ENCODE peak calls at places on chromosomes 7 and 10, in four cellular contexts. Q is adrenal gland, K is upper lobe of left lung, P is body of pancreas. U is an unnamed sample.
A peak's percentile ranks its signal among the peaks of the same experiment; 100 is the strongest.

GRCh38 chr7:25318077-25318476 is 89.8 kb upstream of the NPVF start:
- DNase-seq in Q (no peak), P (no peak), K (no peak), U (no peak)

GRCh38 chr10:46542567-46543323 is 13.7 kb downstream of the GPRIN2 start:
- DNase-seq in K (peak; percentile 20), P (no peak), Q (peak; percentile 12), U (no peak)

GRCh38 chr7:33719059-33719581 is 186.2 kb upstream of the BMPER start:
- DNase-seq in P (no peak), K (no peak), Q (peak; percentile 18), U (no peak)

GRCh38 chr7:131608112-131608498 is 51.7 kb upstream of the PODXL start:
- DNase-seq in Q (no peak), P (no peak), K (no peak), U (no peak)

GRCh38 chr10:60511823-60512222 is 122.1 kb upstream of the ANK3 start:
- DNase-seq in Q (no peak), K (no peak), P (no peak), U (no peak)

GRCh38 chr10:58963101-58963534 is 213.3 kb upstream of the PHYHIPL start:
- DNase-seq in K (no peak), P (peak; percentile 45), Q (no peak), U (no peak)

GRCh38 chr10:86693721-86694369 is 25.5 kb downstream of the LDB3 start:
- DNase-seq in P (peak; percentile 59), Q (no peak), K (peak; percentile 38), U (peak; percentile 41)

GRCh38 chr7:96236198-96237039 is 85.5 kb downstream of the SLC25A13 start:
- DNase-seq in K (no peak), P (peak; percentile 23), Q (peak; percentile 86), U (peak; percentile 74)

GRCh38 chr10:22666287-22667092 is 47.9 kb downstream of the PIP4K2A start:
- DNase-seq in Q (no peak), K (no peak), P (peak; percentile 32), U (peak; percentile 85)

GRCh38 chr10:77637986-77638765 is 568 bp upstream of the KCNMA1 start:
- DNase-seq in K (no peak), P (peak; percentile 55), Q (no peak), U (no peak)

GRCh38 chr7:122790558-122790957 is 87.8 kb upstream of the RNF148 start:
- DNase-seq in P (no peak), K (no peak), Q (no peak), U (no peak)

GRCh38 chr7:129845178-129845971 is 107.4 kb downstream of the UBE2H start:
- DNase-seq in K (no peak), Q (no peak), P (no peak), U (no peak)

GRCh38 chr10:12194752-12195271 is 879 bp downstream of the NUDT5 start:
- DNase-seq in P (peak; percentile 49), K (peak; percentile 78), Q (peak; percentile 52), U (peak; percentile 58)

GRCh38 chr7:52119537-52119936 is 802.9 kb upstream of the COBL start:
- DNase-seq in Q (no peak), P (no peak), K (no peak), U (no peak)

GRCh38 chr7:51275532-51275931 is 41.1 kb downstream of the COBL start:
- DNase-seq in P (no peak), Q (no peak), K (no peak), U (no peak)

GRCh38 chr7:102433319-102434038 is at the start of gene ORAI2:
- DNase-seq in Q (peak; percentile 70), P (peak; percentile 84), K (peak; percentile 91), U (peak; percentile 84)
- TF ChIP-seq POLR2A in Q (no peak), P (no peak), K (no peak), U (peak; percentile 6)

DNA sequence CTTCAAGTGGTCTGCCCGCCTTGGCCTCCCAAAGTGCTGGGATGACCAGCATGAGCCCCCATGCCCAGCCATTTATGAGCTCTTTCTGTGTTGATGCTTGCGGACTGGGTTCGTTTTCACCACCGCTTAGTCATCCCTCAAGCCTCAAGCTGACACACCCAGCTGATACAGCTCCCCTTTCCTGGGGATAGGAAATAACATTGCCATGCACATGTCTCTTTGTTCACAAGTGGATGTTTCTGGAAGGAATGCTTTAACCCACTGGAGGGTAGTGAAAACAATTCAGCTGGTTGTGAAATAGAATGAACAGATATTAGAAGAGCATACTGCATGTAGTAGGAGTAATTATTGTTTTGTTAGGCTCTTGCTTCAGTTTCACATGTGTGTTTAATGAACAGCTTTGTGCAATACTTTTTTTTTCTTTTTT is 8.5 kb upstream of the METTL27 start:
- DNase-seq in K (no peak), P (no peak), Q (no peak), U (peak; percentile 87)
- TF ChIP-seq POLR2A in K (no peak), P (no peak), Q (no peak), U (no peak)

GRCh38 chr10:97450828-97451227 is 4.9 kb downstream of the ZDHHC16 start:
- DNase-seq in Q (no peak), P (no peak), K (no peak), U (no peak)

GRCh38 chr10:97442277-97442676 is 3.5 kb downstream of the EXOSC1 start:
- DNase-seq in K (no peak), P (no peak), Q (no peak), U (no peak)

GRCh38 chr10:97445722-97446639 is at the start of the genes EXOSC1 and ZDHHC16:
- DNase-seq in P (peak; percentile 93), K (peak; percentile 97), Q (peak; percentile 93), U (peak; percentile 93)

GRCh38 chr10:97444212-97444611 is 1.6 kb downstream of the EXOSC1 start:
- DNase-seq in Q (no peak), K (no peak), P (no peak), U (no peak)

GRCh38 chr10:97445357-97445721 is 467 bp downstream of the EXOSC1 start:
- DNase-seq in K (no peak), Q (no peak), P (no peak), U (peak; percentile 45)
- TF ChIP-seq POLR2A in K (no peak), Q (no peak), P (no peak), U (no peak)

GRCh38 chr10:74118794-74119193 is 31.8 kb downstream of the AP3M1 start:
- DNase-seq in P (no peak), K (peak; percentile 24), Q (peak; percentile 27), U (peak; percentile 30)
- TF ChIP-seq POLR2A in P (no peak), K (no peak), Q (no peak), U (no peak)

DNA sequence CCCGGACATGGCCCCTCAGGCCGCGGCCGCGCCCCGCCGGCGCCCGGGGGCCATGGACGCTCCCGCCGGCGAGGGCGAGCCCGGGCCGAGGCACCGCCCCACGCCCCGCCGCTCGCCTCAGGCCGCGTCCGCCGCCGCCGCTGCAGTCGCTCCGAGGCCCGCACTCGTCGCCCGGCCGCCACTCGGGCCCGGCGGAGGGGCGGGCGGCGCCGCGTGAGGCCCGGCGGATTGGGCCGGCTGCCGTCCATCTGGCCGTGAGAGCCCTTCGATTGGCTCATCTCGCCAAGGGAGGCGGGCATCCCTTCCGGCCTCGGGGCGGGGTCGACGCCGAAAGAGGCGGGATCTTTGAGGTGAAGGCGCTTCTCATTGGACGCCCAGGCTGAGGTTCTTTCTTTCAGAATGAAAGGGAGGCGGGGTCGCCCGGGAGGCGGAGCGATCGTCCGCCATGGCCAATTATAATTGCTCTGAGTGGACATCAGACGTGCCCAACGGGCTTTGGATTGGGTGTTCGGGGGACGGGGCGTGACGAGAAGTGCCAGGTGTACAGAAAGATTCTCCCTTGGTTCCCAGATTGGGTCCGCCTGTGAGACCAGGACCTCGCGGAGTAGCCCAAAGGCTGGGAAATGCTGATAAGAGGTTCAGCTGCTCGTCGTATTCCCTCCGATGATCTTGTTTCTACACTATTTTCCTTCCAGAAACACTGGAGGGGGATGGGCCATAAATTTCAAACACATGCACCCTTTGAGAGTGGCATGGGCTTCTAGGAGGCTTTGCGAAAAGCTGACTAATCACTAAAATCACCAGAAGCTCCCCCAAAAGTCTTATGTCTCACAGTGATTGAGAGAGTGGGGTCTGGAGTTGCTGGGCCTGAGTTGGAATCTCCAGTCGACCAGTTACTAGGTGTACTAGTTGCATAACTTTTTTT is at the start of gene GNA12:
- DNase-seq in K (peak; percentile 99), Q (peak; percentile 99), P (peak; percentile 100), U (peak; percentile 98)
- TF ChIP-seq POLR2A in K (no peak), Q (peak; percentile 79), P (peak; percentile 69), U (peak; percentile 61)

DNA sequence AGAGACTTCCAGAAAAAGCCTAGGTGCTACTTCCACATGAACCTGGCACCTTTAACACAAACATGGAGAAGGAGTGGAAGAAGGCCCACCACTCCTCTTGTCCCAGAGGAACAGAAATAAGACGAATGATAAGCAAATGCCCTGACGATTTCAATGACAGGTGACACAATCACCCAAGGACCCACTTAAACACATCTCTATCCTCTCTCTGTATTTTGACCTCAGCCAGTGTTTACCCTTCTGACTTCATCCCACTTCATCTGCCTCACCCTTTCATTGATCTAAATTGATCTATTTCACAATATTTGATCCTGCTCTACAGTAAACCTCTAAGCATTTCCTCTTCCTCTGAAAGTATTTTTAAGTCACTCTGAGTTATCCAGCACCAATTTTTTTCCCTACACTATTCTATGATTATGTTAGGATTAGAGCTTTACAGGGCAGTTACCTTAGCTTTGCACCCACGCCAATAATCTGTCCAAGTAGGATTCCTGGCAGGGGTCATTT is 9.1 kb downstream of the GOT1 start:
- DNase-seq in K (no peak), Q (no peak), P (no peak), U (no peak)
- TF ChIP-seq POLR2A in K (no peak), Q (no peak), P (no peak), U (no peak)

GRCh38 chr10:123393170-123393569 is 239.0 kb downstream of the BUB3 start:
- DNase-seq in P (no peak), K (no peak), Q (no peak), U (no peak)
- TF ChIP-seq POLR2A in P (no peak), K (no peak), Q (no peak), U (no peak)

GRCh38 chr10:68602434-68602833 is 42.3 kb downstream of the TET1 start:
- DNase-seq in Q (no peak), P (no peak), K (no peak), U (no peak)

GRCh38 chr10:68598978-68599753 is 39.0 kb downstream of the TET1 start:
- DNase-seq in K (no peak), Q (peak; percentile 25), P (peak; percentile 58), U (no peak)

GRCh38 chr10:68599754-68600040 is 39.6 kb downstream of the TET1 start:
- DNase-seq in P (no peak), Q (no peak), K (no peak), U (no peak)

GRCh38 chr10:68601490-68602265 is 41.5 kb downstream of the TET1 start:
- DNase-seq in P (no peak), K (no peak), Q (no peak), U (no peak)

GRCh38 chr10:68600041-68600778 is 40.1 kb downstream of the TET1 start:
- DNase-seq in Q (peak; percentile 79), P (peak; percentile 80), K (peak; percentile 54), U (peak; percentile 78)
- TF ChIP-seq POLR2A in Q (peak; percentile 22), P (peak; percentile 56), K (no peak), U (peak; percentile 57)

DNA sequence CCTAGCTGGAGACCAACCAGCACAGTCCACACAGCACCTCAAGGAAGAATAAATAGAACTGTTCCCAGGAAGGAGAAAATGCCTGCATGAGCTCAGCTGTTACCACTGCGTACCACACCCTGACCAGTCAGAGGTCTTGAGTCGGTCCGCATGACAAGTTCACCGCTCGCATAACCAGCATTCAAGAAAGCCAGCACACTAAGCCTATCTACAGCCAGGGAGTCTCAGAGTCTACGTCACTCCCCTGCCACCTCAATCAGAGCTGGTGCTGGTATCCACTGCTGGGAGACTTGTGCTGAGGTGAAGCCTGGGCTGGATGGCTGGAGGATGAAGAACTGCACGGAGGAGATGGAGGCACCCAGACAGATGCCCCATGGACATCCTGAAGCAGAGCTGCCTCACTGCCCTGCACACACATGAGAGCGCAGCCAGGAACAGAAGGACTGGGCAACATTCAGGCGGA is 19.6 kb downstream of the AKR1C1 start:
- DNase-seq in K (peak; percentile 36), Q (no peak), P (peak; percentile 83), U (no peak)
- TF ChIP-seq POLR2A in K (no peak), Q (no peak), P (peak; percentile 42), U (no peak)

U was measured in erythroblast.